ENCODE peak calls at places on chromosomes 6 and 20, in ten cellular contexts. One of them, this sample, is unnamed.

GRCh38 chr6:34468378-34468892 is 2.6 kb downstream of the PACSIN1 start:
- DNase-seq in Right ventricle myocardium superior: no peak
- DNase-seq in stomach: no peak
- DNase-seq in kidney tubule cell: no peak
- DNase-seq in COLO829: no peak
- DNase-seq in GM20000: peak; percentile 58
- DNase-seq in activated T-cell treated with anti-CD3 and anti-CD28 coated beads for 48 hours: no peak
- DNase-seq in A549: no peak
- DNase-seq in HTR-8/SVneo: no peak
- DNase-seq in activated naive CD4-positive, alpha-beta T cell: no peak
- DNase-seq in this sample: no peak

GRCh38 chr6:89966250-89966588 is 72.0 kb downstream of the GJA10 start:
- DNase-seq in kidney tubule cell: no peak
- DNase-seq in activated naive CD4-positive, alpha-beta T cell: no peak
- DNase-seq in activated T-cell treated with anti-CD3 and anti-CD28 coated beads for 48 hours: no peak
- DNase-seq in A549: no peak
- DNase-seq in COLO829: no peak
- DNase-seq in GM20000: no peak
- DNase-seq in Right ventricle myocardium superior: no peak
- DNase-seq in HTR-8/SVneo: no peak
- DNase-seq in stomach: no peak
- DNase-seq in this sample: no peak

GRCh38 chr20:36093025-36093803 is 61.3 kb upstream of the EPB41L1 start:
- DNase-seq in Right ventricle myocardium superior: peak; percentile 77
- DNase-seq in A549: peak; percentile 82
- DNase-seq in kidney tubule cell: peak; percentile 63
- DNase-seq in GM20000: peak; percentile 51
- DNase-seq in COLO829: no peak
- DNase-seq in activated T-cell treated with anti-CD3 and anti-CD28 coated beads for 48 hours: peak; percentile 11
- DNase-seq in HTR-8/SVneo: no peak
- DNase-seq in stomach: peak; percentile 83
- DNase-seq in activated naive CD4-positive, alpha-beta T cell: no peak
- DNase-seq in this sample: no peak

GRCh38 chr20:25466846-25467245 is 59.4 kb downstream of the GINS1 start:
- DNase-seq in A549: no peak
- DNase-seq in kidney tubule cell: no peak
- DNase-seq in stomach: no peak
- DNase-seq in Right ventricle myocardium superior: no peak
- DNase-seq in activated T-cell treated with anti-CD3 and anti-CD28 coated beads for 48 hours: no peak
- DNase-seq in HTR-8/SVneo: no peak
- DNase-seq in activated naive CD4-positive, alpha-beta T cell: no peak
- DNase-seq in COLO829: no peak
- DNase-seq in GM20000: no peak
- DNase-seq in this sample: no peak

GRCh38 chr6:9921366-9921765 is 493.5 kb downstream of the TFAP2A start:
- DNase-seq in kidney tubule cell: no peak
- DNase-seq in HTR-8/SVneo: no peak
- DNase-seq in activated naive CD4-positive, alpha-beta T cell: no peak
- DNase-seq in A549: no peak
- DNase-seq in stomach: no peak
- DNase-seq in Right ventricle myocardium superior: no peak
- DNase-seq in COLO829: no peak
- DNase-seq in activated T-cell treated with anti-CD3 and anti-CD28 coated beads for 48 hours: no peak
- DNase-seq in GM20000: no peak
- DNase-seq in this sample: no peak

GRCh38 chr6:44563397-44563796 is 175.9 kb downstream of the CDC5L start:
- DNase-seq in stomach: no peak
- DNase-seq in activated T-cell treated with anti-CD3 and anti-CD28 coated beads for 48 hours: no peak
- DNase-seq in activated naive CD4-positive, alpha-beta T cell: no peak
- DNase-seq in Right ventricle myocardium superior: no peak
- DNase-seq in GM20000: no peak
- DNase-seq in kidney tubule cell: no peak
- DNase-seq in A549: no peak
- DNase-seq in COLO829: no peak
- DNase-seq in HTR-8/SVneo: no peak
- DNase-seq in this sample: no peak

GRCh38 chr6:151241853-151242252 is 2.1 kb downstream of the AKAP12 start:
- DNase-seq in activated naive CD4-positive, alpha-beta T cell: no peak
- DNase-seq in HTR-8/SVneo: no peak
- DNase-seq in kidney tubule cell: no peak
- DNase-seq in GM20000: no peak
- DNase-seq in activated T-cell treated with anti-CD3 and anti-CD28 coated beads for 48 hours: no peak
- DNase-seq in stomach: no peak
- DNase-seq in A549: no peak
- DNase-seq in Right ventricle myocardium superior: no peak
- DNase-seq in COLO829: no peak
- DNase-seq in this sample: no peak

GRCh38 chr6:33578588-33579011 is 1.5 kb downstream of the BAK1 start:
- DNase-seq in kidney tubule cell: no peak
- DNase-seq in A549: no peak
- DNase-seq in GM20000: peak; percentile 58
- DNase-seq in HTR-8/SVneo: no peak
- DNase-seq in Right ventricle myocardium superior: peak; percentile 34
- DNase-seq in stomach: peak; percentile 46
- DNase-seq in activated naive CD4-positive, alpha-beta T cell: no peak
- DNase-seq in activated T-cell treated with anti-CD3 and anti-CD28 coated beads for 48 hours: no peak
- DNase-seq in COLO829: no peak
- DNase-seq in this sample: no peak

GRCh38 chr6:144263786-144264185 is 21.3 kb upstream of the UTRN start:
- DNase-seq in activated naive CD4-positive, alpha-beta T cell: no peak
- DNase-seq in COLO829: no peak
- DNase-seq in HTR-8/SVneo: no peak
- DNase-seq in activated T-cell treated with anti-CD3 and anti-CD28 coated beads for 48 hours: no peak
- DNase-seq in A549: no peak
- DNase-seq in GM20000: no peak
- DNase-seq in Right ventricle myocardium superior: no peak
- DNase-seq in kidney tubule cell: no peak
- DNase-seq in stomach: no peak
- DNase-seq in this sample: no peak

GRCh38 chr6:75206338-75207210 is 721 bp upstream of the COL12A1 start:
- DNase-seq in activated naive CD4-positive, alpha-beta T cell: no peak
- DNase-seq in COLO829: no peak
- DNase-seq in activated T-cell treated with anti-CD3 and anti-CD28 coated beads for 48 hours: no peak
- DNase-seq in kidney tubule cell: peak; percentile 25
- DNase-seq in A549: no peak
- DNase-seq in stomach: no peak
- DNase-seq in Right ventricle myocardium superior: peak; percentile 47
- DNase-seq in HTR-8/SVneo: no peak
- DNase-seq in GM20000: peak; percentile 25
- DNase-seq in this sample: no peak

GRCh38 chr6:77548662-77549366 is 85.5 kb upstream of the HTR1B start:
- DNase-seq in COLO829: no peak
- DNase-seq in A549: no peak
- DNase-seq in activated T-cell treated with anti-CD3 and anti-CD28 coated beads for 48 hours: no peak
- DNase-seq in Right ventricle myocardium superior: no peak
- DNase-seq in HTR-8/SVneo: no peak
- DNase-seq in activated naive CD4-positive, alpha-beta T cell: no peak
- DNase-seq in stomach: no peak
- DNase-seq in GM20000: no peak
- DNase-seq in kidney tubule cell: no peak
- DNase-seq in this sample: no peak

GRCh38 chr20:59537991-59538390 is 66.3 kb upstream of the PHACTR3 start:
- DNase-seq in kidney tubule cell: no peak
- DNase-seq in HTR-8/SVneo: no peak
- DNase-seq in activated T-cell treated with anti-CD3 and anti-CD28 coated beads for 48 hours: no peak
- DNase-seq in activated naive CD4-positive, alpha-beta T cell: no peak
- DNase-seq in COLO829: no peak
- DNase-seq in GM20000: no peak
- DNase-seq in stomach: no peak
- DNase-seq in A549: no peak
- DNase-seq in Right ventricle myocardium superior: no peak
- DNase-seq in this sample: no peak

GRCh38 chr20:49635171-49635570 is 67.2 kb upstream of the PTGIS start:
- DNase-seq in A549: no peak
- DNase-seq in activated T-cell treated with anti-CD3 and anti-CD28 coated beads for 48 hours: no peak
- DNase-seq in COLO829: no peak
- DNase-seq in HTR-8/SVneo: no peak
- DNase-seq in Right ventricle myocardium superior: peak; percentile 69
- DNase-seq in activated naive CD4-positive, alpha-beta T cell: no peak
- DNase-seq in GM20000: no peak
- DNase-seq in kidney tubule cell: peak; percentile 25
- DNase-seq in stomach: no peak
- DNase-seq in this sample: no peak

GRCh38 chr20:33909331-33909921 is 84.3 kb upstream of the RALY start:
- DNase-seq in GM20000: no peak
- DNase-seq in activated naive CD4-positive, alpha-beta T cell: no peak
- DNase-seq in stomach: peak; percentile 33
- DNase-seq in activated T-cell treated with anti-CD3 and anti-CD28 coated beads for 48 hours: no peak
- DNase-seq in kidney tubule cell: peak; percentile 77
- DNase-seq in HTR-8/SVneo: peak; percentile 84
- DNase-seq in A549: peak; percentile 61
- DNase-seq in Right ventricle myocardium superior: no peak
- DNase-seq in COLO829: peak; percentile 96
- DNase-seq in this sample: peak; percentile 23

GRCh38 chr6:68559052-68559451 is 76.0 kb upstream of the ADGRB3 start:
- DNase-seq in Right ventricle myocardium superior: no peak
- DNase-seq in kidney tubule cell: no peak
- DNase-seq in stomach: no peak
- DNase-seq in GM20000: no peak
- DNase-seq in activated naive CD4-positive, alpha-beta T cell: no peak
- DNase-seq in activated T-cell treated with anti-CD3 and anti-CD28 coated beads for 48 hours: no peak
- DNase-seq in COLO829: no peak
- DNase-seq in HTR-8/SVneo: no peak
- DNase-seq in A549: no peak
- DNase-seq in this sample: peak; percentile 65

GRCh38 chr20:52864895-52865590 is 107.1 kb upstream of the TSHZ2 start:
- DNase-seq in stomach: no peak
- DNase-seq in Right ventricle myocardium superior: no peak
- DNase-seq in kidney tubule cell: no peak
- DNase-seq in GM20000: no peak
- DNase-seq in COLO829: no peak
- DNase-seq in activated naive CD4-positive, alpha-beta T cell: no peak
- DNase-seq in A549: no peak
- DNase-seq in HTR-8/SVneo: no peak
- DNase-seq in activated T-cell treated with anti-CD3 and anti-CD28 coated beads for 48 hours: no peak
- DNase-seq in this sample: no peak

GRCh38 chr6:131258816-131259476 is 123.7 kb downstream of the AKAP7 start:
- DNase-seq in kidney tubule cell: peak; percentile 91
- DNase-seq in Right ventricle myocardium superior: no peak
- DNase-seq in HTR-8/SVneo: no peak
- DNase-seq in activated naive CD4-positive, alpha-beta T cell: no peak
- DNase-seq in A549: peak; percentile 24
- DNase-seq in stomach: no peak
- DNase-seq in activated T-cell treated with anti-CD3 and anti-CD28 coated beads for 48 hours: no peak
- DNase-seq in GM20000: no peak
- DNase-seq in COLO829: no peak
- DNase-seq in this sample: no peak

GRCh38 chr6:164048840-164049239 is 634.3 kb downstream of the QKI start:
- DNase-seq in GM20000: no peak
- DNase-seq in COLO829: no peak
- DNase-seq in kidney tubule cell: peak; percentile 80
- DNase-seq in A549: no peak
- DNase-seq in activated naive CD4-positive, alpha-beta T cell: no peak
- DNase-seq in Right ventricle myocardium superior: no peak
- DNase-seq in activated T-cell treated with anti-CD3 and anti-CD28 coated beads for 48 hours: no peak
- DNase-seq in HTR-8/SVneo: no peak
- DNase-seq in stomach: no peak
- DNase-seq in this sample: no peak

GRCh38 chr6:150001295-150001990 is 23.9 kb downstream of the RAET1L start:
- DNase-seq in stomach: no peak
- DNase-seq in A549: no peak
- DNase-seq in Right ventricle myocardium superior: no peak
- DNase-seq in activated naive CD4-positive, alpha-beta T cell: no peak
- DNase-seq in activated T-cell treated with anti-CD3 and anti-CD28 coated beads for 48 hours: no peak
- DNase-seq in GM20000: peak; percentile 66
- DNase-seq in kidney tubule cell: no peak
- DNase-seq in COLO829: no peak
- DNase-seq in HTR-8/SVneo: no peak
- DNase-seq in this sample: no peak

GRCh38 chr6:147255948-147256674 is 51.9 kb downstream of the STXBP5 start:
- DNase-seq in kidney tubule cell: no peak
- DNase-seq in A549: no peak
- DNase-seq in HTR-8/SVneo: no peak
- DNase-seq in COLO829: no peak
- DNase-seq in activated naive CD4-positive, alpha-beta T cell: no peak
- DNase-seq in activated T-cell treated with anti-CD3 and anti-CD28 coated beads for 48 hours: no peak
- DNase-seq in Right ventricle myocardium superior: no peak
- DNase-seq in stomach: no peak
- DNase-seq in GM20000: no peak
- DNase-seq in this sample: no peak

GRCh38 chr6:8739454-8739853 is 304.1 kb upstream of the SLC35B3 start:
- DNase-seq in activated T-cell treated with anti-CD3 and anti-CD28 coated beads for 48 hours: no peak
- DNase-seq in activated naive CD4-positive, alpha-beta T cell: no peak
- DNase-seq in stomach: no peak
- DNase-seq in GM20000: no peak
- DNase-seq in COLO829: no peak
- DNase-seq in HTR-8/SVneo: no peak
- DNase-seq in kidney tubule cell: no peak
- DNase-seq in A549: no peak
- DNase-seq in Right ventricle myocardium superior: no peak
- DNase-seq in this sample: no peak

GRCh38 chr20:17620371-17621228 is 50.7 kb downstream of the DSTN start:
- DNase-seq in GM20000: no peak
- DNase-seq in stomach: peak; percentile 21
- DNase-seq in COLO829: no peak
- DNase-seq in A549: no peak
- DNase-seq in HTR-8/SVneo: no peak
- DNase-seq in Right ventricle myocardium superior: no peak
- DNase-seq in activated T-cell treated with anti-CD3 and anti-CD28 coated beads for 48 hours: no peak
- DNase-seq in activated naive CD4-positive, alpha-beta T cell: no peak
- DNase-seq in kidney tubule cell: no peak
- DNase-seq in this sample: no peak

GRCh38 chr6:75524322-75524972 is 30.8 kb upstream of the FILIP1 start:
- DNase-seq in A549: peak; percentile 98
- DNase-seq in activated T-cell treated with anti-CD3 and anti-CD28 coated beads for 48 hours: no peak
- DNase-seq in kidney tubule cell: peak; percentile 89
- DNase-seq in GM20000: no peak
- DNase-seq in Right ventricle myocardium superior: no peak
- DNase-seq in stomach: no peak
- DNase-seq in COLO829: no peak
- DNase-seq in activated naive CD4-positive, alpha-beta T cell: no peak
- DNase-seq in HTR-8/SVneo: peak; percentile 74
- DNase-seq in this sample: peak; percentile 46

GRCh38 chr20:63536997-63537524 is at the start of gene PTK6:
- DNase-seq in stomach: peak; percentile 84
- DNase-seq in activated T-cell treated with anti-CD3 and anti-CD28 coated beads for 48 hours: peak; percentile 38
- DNase-seq in COLO829: peak; percentile 66
- DNase-seq in GM20000: peak; percentile 83
- DNase-seq in Right ventricle myocardium superior: peak; percentile 81
- DNase-seq in kidney tubule cell: no peak
- DNase-seq in HTR-8/SVneo: no peak
- DNase-seq in activated naive CD4-positive, alpha-beta T cell: no peak
- DNase-seq in A549: peak; percentile 70
- DNase-seq in this sample: peak; percentile 60

GRCh38 chr6:166078294-166078693 is 89.4 kb downstream of the TBXT start:
- DNase-seq in COLO829: no peak
- DNase-seq in GM20000: no peak
- DNase-seq in A549: no peak
- DNase-seq in HTR-8/SVneo: peak; percentile 51
- DNase-seq in stomach: no peak
- DNase-seq in kidney tubule cell: peak; percentile 83
- DNase-seq in activated naive CD4-positive, alpha-beta T cell: no peak
- DNase-seq in activated T-cell treated with anti-CD3 and anti-CD28 coated beads for 48 hours: no peak
- DNase-seq in Right ventricle myocardium superior: no peak
- DNase-seq in this sample: no peak

GRCh38 chr20:38112249-38112942 is 52.7 kb downstream of the TGM2 start:
- DNase-seq in A549: no peak
- DNase-seq in COLO829: no peak
- DNase-seq in activated T-cell treated with anti-CD3 and anti-CD28 coated beads for 48 hours: no peak
- DNase-seq in stomach: no peak
- DNase-seq in Right ventricle myocardium superior: no peak
- DNase-seq in activated naive CD4-positive, alpha-beta T cell: no peak
- DNase-seq in HTR-8/SVneo: no peak
- DNase-seq in kidney tubule cell: no peak
- DNase-seq in GM20000: no peak
- DNase-seq in this sample: no peak

GRCh38 chr20:4029505-4030467 is 14.4 kb upstream of the RNF24 start:
- DNase-seq in Right ventricle myocardium superior: no peak
- DNase-seq in kidney tubule cell: no peak
- DNase-seq in stomach: no peak
- DNase-seq in HTR-8/SVneo: no peak
- DNase-seq in activated naive CD4-positive, alpha-beta T cell: no peak
- DNase-seq in A549: no peak
- DNase-seq in activated T-cell treated with anti-CD3 and anti-CD28 coated beads for 48 hours: no peak
- DNase-seq in GM20000: no peak
- DNase-seq in COLO829: no peak
- DNase-seq in this sample: no peak

GRCh38 chr6:137214931-137215330 is 4.3 kb downstream of the IFNGR1 start:
- DNase-seq in HTR-8/SVneo: no peak
- DNase-seq in kidney tubule cell: no peak
- DNase-seq in GM20000: no peak
- DNase-seq in activated naive CD4-positive, alpha-beta T cell: no peak
- DNase-seq in stomach: no peak
- DNase-seq in activated T-cell treated with anti-CD3 and anti-CD28 coated beads for 48 hours: no peak
- DNase-seq in Right ventricle myocardium superior: no peak
- DNase-seq in A549: no peak
- DNase-seq in COLO829: no peak
- DNase-seq in this sample: no peak

This sample was measured in NCI-H460.